ENCODE peak calls at places on chromosomes 2 and 18, in eight cellular contexts. I is suprapubic skin, L is anterior cingulate cortex, E is RKO, D is K562, V is M059J, P is NCI-H1694 treated with DMSO at 0.1 percent for 48 hours, A is NCI-H2029. H is an unnamed sample.

GRCh38 chr2:171316220-171316619 is 117.6 kb downstream of the METTL8 start:
- DNase-seq in I (no peak), L (no peak), E (no peak), D (no peak), V (no peak), P (no peak), A (no peak), H (no peak)

GRCh38 chr2:28613616-28614501 is 118.0 kb downstream of the PLB1 start:
- DNase-seq in I (no peak), L (no peak), E (no peak), D (no peak), V (peak), P (no peak), A (peak), H (no peak)

GRCh38 chr2:238169708-238170251 is 11.0 kb downstream of the ERFE start:
- DNase-seq in I (no peak), L (no peak), E (peak), D (no peak), V (peak), P (peak), A (no peak), H (no peak)

GRCh38 chr18:44651453-44651852 is 29.2 kb upstream of the SETBP1 start:
- DNase-seq in I (no peak), L (no peak), E (no peak), D (peak), V (peak), P (no peak), A (no peak), H (peak)

GRCh38 chr18:49241852-49242251 is 218.6 kb downstream of the DYM start:
- DNase-seq in I (no peak), L (no peak), E (no peak), D (no peak), V (peak), P (no peak), A (no peak), H (no peak)

GRCh38 chr2:41994177-41994576 is 53.6 kb upstream of the PKDCC start:
- DNase-seq in I (no peak), L (no peak), E (no peak), D (no peak), V (no peak), P (no peak), A (no peak), H (no peak)

GRCh38 chr2:44137872-44138551 is 30.7 kb upstream of the PPM1B start:
- DNase-seq in I (no peak), L (no peak), E (no peak), D (no peak), V (no peak), P (no peak), A (no peak), H (no peak)

GRCh38 chr18:49371073-49371472 is 89.4 kb downstream of the DYM start:
- DNase-seq in I (no peak), L (no peak), E (no peak), D (no peak), V (no peak), P (no peak), A (no peak), H (no peak)

GRCh38 chr2:238097201-238097987 is 2.7 kb upstream of the ESPNL start:
- DNase-seq in I (no peak), L (no peak), E (no peak), D (no peak), V (no peak), P (no peak), A (no peak), H (no peak)

GRCh38 chr2:189168876-189169499 is 10.6 kb downstream of the COL5A2 start:
- DNase-seq in I (no peak), L (no peak), E (no peak), D (no peak), V (no peak), P (no peak), A (no peak), H (no peak)

GRCh38 chr2:120389036-120389391 is 43.1 kb downstream of the INHBB start:
- DNase-seq in I (peak), L (no peak), E (no peak), D (no peak), V (no peak), P (no peak), A (no peak), H (no peak)

GRCh38 chr18:79528296-79528695 is 132.6 kb downstream of the NFATC1 start:
- DNase-seq in I (peak), L (no peak), E (no peak), D (no peak), V (no peak), P (no peak), A (no peak), H (no peak)

GRCh38 chr2:240163056-240163714 is 22.7 kb upstream of the OTOS start:
- DNase-seq in I (no peak), L (no peak), E (no peak), D (no peak), V (no peak), P (no peak), A (no peak), H (no peak)

GRCh38 chr2:201406077-201406662 is 45.1 kb downstream of the TRAK2 start:
- DNase-seq in I (no peak), L (no peak), E (no peak), D (peak), V (peak), P (peak), A (no peak), H (peak)

GRCh38 chr18:26717123-26717522 is 148.4 kb downstream of the AQP4 start:
- DNase-seq in I (no peak), L (no peak), E (no peak), D (no peak), V (no peak), P (no peak), A (no peak), H (no peak)

GRCh38 chr18:6920099-6920955 is 190.8 kb downstream of the ARHGAP28 start:
- DNase-seq in I (peak), L (no peak), E (no peak), D (peak), V (peak), P (peak), A (peak), H (peak)

GRCh38 chr18:70671889-70672551 is 383.2 kb downstream of the SOCS6 start:
- DNase-seq in I (no peak), L (no peak), E (no peak), D (no peak), V (no peak), P (no peak), A (no peak), H (no peak)

GRCh38 chr2:233565685-233566140 is 869 bp downstream of the USP40 start:
- DNase-seq in I (no peak), L (no peak), E (peak), D (no peak), V (no peak), P (peak), A (no peak), H (no peak)

GRCh38 chr2:149143734-149144133 is 105.2 kb downstream of the LYPD6B start:
- DNase-seq in I (no peak), L (no peak), E (no peak), D (no peak), V (peak), P (no peak), A (no peak), H (no peak)

GRCh38 chr2:25252291-25253152 is 84.1 kb upstream of the POMC start:
- DNase-seq in I (no peak), L (no peak), E (peak), D (peak), V (peak), P (peak), A (peak), H (peak)

GRCh38 chr18:69945220-69946114 is 2.2 kb downstream of the CD226 start:
- DNase-seq in I (no peak), L (no peak), E (no peak), D (no peak), V (no peak), P (no peak), A (no peak), H (no peak)

GRCh38 chr2:151357359-151357758 is at the start of gene TNFAIP6:
- DNase-seq in I (no peak), L (no peak), E (peak), D (no peak), V (peak), P (no peak), A (no peak), H (no peak)

GRCh38 chr2:199019898-199020507 is 437.7 kb downstream of the SATB2 start:
- DNase-seq in I (no peak), L (no peak), E (peak), D (no peak), V (peak), P (peak), A (no peak), H (no peak)

GRCh38 chr2:240986787-240987411 is 11.5 kb upstream of the SNED1 start:
- DNase-seq in I (peak), L (no peak), E (no peak), D (no peak), V (no peak), P (no peak), A (no peak), H (no peak)

GRCh38 chr2:79935771-79936657 is 368.5 kb downstream of the LRRTM1 start:
- DNase-seq in I (no peak), L (no peak), E (peak), D (peak), V (peak), P (peak), A (peak), H (no peak)

GRCh38 chr2:44753552-44754285 is 187.8 kb upstream of the SIX3 start:
- DNase-seq in I (no peak), L (no peak), E (no peak), D (no peak), V (peak), P (no peak), A (peak), H (no peak)

GRCh38 chr2:202361133-202361532 is 15.0 kb upstream of the BMPR2 start:
- DNase-seq in I (no peak), L (no peak), E (no peak), D (no peak), V (no peak), P (no peak), A (no peak), H (no peak)

GRCh38 chr2:17879137-17879912 is 858 bp downstream of the KCNS3 start:
- DNase-seq in I (peak), L (no peak), E (no peak), D (peak), V (peak), P (peak), A (peak), H (peak)

GRCh38 chr2:42170619-42171395 is 1.7 kb downstream of the EML4 start:
- DNase-seq in I (no peak), L (no peak), E (peak), D (no peak), V (no peak), P (no peak), A (no peak), H (no peak)

H was measured in HuH-7.5.